ENCODE peak calls at places on chromosomes 12 and 14, in eight cellular contexts. One of them, this sample, is unnamed.
A peak's percentile ranks its signal among the peaks of the same experiment; 100 is the strongest.

GRCh38 chr12:98060421-98060820 is 455.0 kb upstream of the TMPO start:
- DNase-seq in type B pancreatic cell: no peak
- DNase-seq in CD8-positive, alpha-beta T cell: no peak
- DNase-seq in T-helper 17 cell: no peak
- DNase-seq in AG20443: no peak
- DNase-seq in stimulated activated CD4-positive, alpha-beta T cell treated with anti-CD3 and anti-CD28 coated beads, Interleukin-1b, Interleukin-23, amount 100 ng/mL, for 24 hours: no peak
- DNase-seq in activated CD4-positive, alpha-beta T cell treated with anti-CD3 and anti-CD28 coated beads for 1 hour: no peak
- DNase-seq in NCI-H82: no peak
- DNase-seq in this sample: no peak

GRCh38 chr12:53623526-53623925 is 2.7 kb downstream of the ATF7 start:
- DNase-seq in type B pancreatic cell: no peak
- DNase-seq in CD8-positive, alpha-beta T cell: no peak
- DNase-seq in T-helper 17 cell: no peak
- DNase-seq in AG20443: peak; percentile 52
- DNase-seq in stimulated activated CD4-positive, alpha-beta T cell treated with anti-CD3 and anti-CD28 coated beads, Interleukin-1b, Interleukin-23, amount 100 ng/mL, for 24 hours: no peak
- DNase-seq in activated CD4-positive, alpha-beta T cell treated with anti-CD3 and anti-CD28 coated beads for 1 hour: no peak
- DNase-seq in NCI-H82: no peak
- DNase-seq in this sample: no peak

GRCh38 chr12:25308761-25309160 is 58.0 kb upstream of the KRAS start:
- DNase-seq in type B pancreatic cell: no peak
- DNase-seq in CD8-positive, alpha-beta T cell: no peak
- DNase-seq in T-helper 17 cell: no peak
- DNase-seq in AG20443: no peak
- DNase-seq in stimulated activated CD4-positive, alpha-beta T cell treated with anti-CD3 and anti-CD28 coated beads, Interleukin-1b, Interleukin-23, amount 100 ng/mL, for 24 hours: no peak
- DNase-seq in activated CD4-positive, alpha-beta T cell treated with anti-CD3 and anti-CD28 coated beads for 1 hour: no peak
- DNase-seq in NCI-H82: no peak
- DNase-seq in this sample: no peak

GRCh38 chr12:41293011-41293410 is 104.9 kb downstream of the PDZRN4 start:
- DNase-seq in type B pancreatic cell: no peak
- DNase-seq in CD8-positive, alpha-beta T cell: no peak
- DNase-seq in T-helper 17 cell: no peak
- DNase-seq in AG20443: no peak
- DNase-seq in stimulated activated CD4-positive, alpha-beta T cell treated with anti-CD3 and anti-CD28 coated beads, Interleukin-1b, Interleukin-23, amount 100 ng/mL, for 24 hours: no peak
- DNase-seq in activated CD4-positive, alpha-beta T cell treated with anti-CD3 and anti-CD28 coated beads for 1 hour: no peak
- DNase-seq in NCI-H82: no peak
- DNase-seq in this sample: no peak

GRCh38 chr14:21612324-21612723 is 22.4 kb downstream of the OR10G2 start:
- DNase-seq in type B pancreatic cell: no peak
- DNase-seq in CD8-positive, alpha-beta T cell: no peak
- DNase-seq in T-helper 17 cell: no peak
- DNase-seq in AG20443: no peak
- DNase-seq in stimulated activated CD4-positive, alpha-beta T cell treated with anti-CD3 and anti-CD28 coated beads, Interleukin-1b, Interleukin-23, amount 100 ng/mL, for 24 hours: no peak
- DNase-seq in activated CD4-positive, alpha-beta T cell treated with anti-CD3 and anti-CD28 coated beads for 1 hour: no peak
- DNase-seq in NCI-H82: no peak
- DNase-seq in this sample: peak; percentile 22

GRCh38 chr14:45868377-45868776 is 615.4 kb upstream of the MIS18BP1 start:
- DNase-seq in type B pancreatic cell: no peak
- DNase-seq in CD8-positive, alpha-beta T cell: no peak
- DNase-seq in T-helper 17 cell: no peak
- DNase-seq in AG20443: no peak
- DNase-seq in stimulated activated CD4-positive, alpha-beta T cell treated with anti-CD3 and anti-CD28 coated beads, Interleukin-1b, Interleukin-23, amount 100 ng/mL, for 24 hours: no peak
- DNase-seq in activated CD4-positive, alpha-beta T cell treated with anti-CD3 and anti-CD28 coated beads for 1 hour: no peak
- DNase-seq in NCI-H82: no peak
- DNase-seq in this sample: no peak

GRCh38 chr14:32202468-32202865 is 602 bp downstream of the RNU6-8 start:
- DNase-seq in type B pancreatic cell: no peak
- DNase-seq in CD8-positive, alpha-beta T cell: no peak
- DNase-seq in T-helper 17 cell: no peak
- DNase-seq in AG20443: no peak
- DNase-seq in stimulated activated CD4-positive, alpha-beta T cell treated with anti-CD3 and anti-CD28 coated beads, Interleukin-1b, Interleukin-23, amount 100 ng/mL, for 24 hours: no peak
- DNase-seq in activated CD4-positive, alpha-beta T cell treated with anti-CD3 and anti-CD28 coated beads for 1 hour: no peak
- DNase-seq in NCI-H82: peak; percentile 76
- DNase-seq in this sample: no peak

GRCh38 chr12:6822461-6823135 is 977 bp downstream of the GPR162 start:
- DNase-seq in type B pancreatic cell: no peak
- DNase-seq in CD8-positive, alpha-beta T cell: no peak
- DNase-seq in T-helper 17 cell: no peak
- DNase-seq in AG20443: no peak
- DNase-seq in stimulated activated CD4-positive, alpha-beta T cell treated with anti-CD3 and anti-CD28 coated beads, Interleukin-1b, Interleukin-23, amount 100 ng/mL, for 24 hours: no peak
- DNase-seq in activated CD4-positive, alpha-beta T cell treated with anti-CD3 and anti-CD28 coated beads for 1 hour: no peak
- DNase-seq in NCI-H82: no peak
- DNase-seq in this sample: no peak

GRCh38 chr12:46547421-46548340 is 175.1 kb upstream of the SLC38A2 start:
- DNase-seq in type B pancreatic cell: no peak
- DNase-seq in CD8-positive, alpha-beta T cell: no peak
- DNase-seq in T-helper 17 cell: no peak
- DNase-seq in AG20443: no peak
- DNase-seq in stimulated activated CD4-positive, alpha-beta T cell treated with anti-CD3 and anti-CD28 coated beads, Interleukin-1b, Interleukin-23, amount 100 ng/mL, for 24 hours: no peak
- DNase-seq in activated CD4-positive, alpha-beta T cell treated with anti-CD3 and anti-CD28 coated beads for 1 hour: no peak
- DNase-seq in NCI-H82: no peak
- DNase-seq in this sample: no peak

GRCh38 chr12:59657266-59657665 is 61.4 kb downstream of the SLC16A7 start:
- DNase-seq in type B pancreatic cell: no peak
- DNase-seq in CD8-positive, alpha-beta T cell: no peak
- DNase-seq in T-helper 17 cell: no peak
- DNase-seq in AG20443: no peak
- DNase-seq in stimulated activated CD4-positive, alpha-beta T cell treated with anti-CD3 and anti-CD28 coated beads, Interleukin-1b, Interleukin-23, amount 100 ng/mL, for 24 hours: no peak
- DNase-seq in activated CD4-positive, alpha-beta T cell treated with anti-CD3 and anti-CD28 coated beads for 1 hour: no peak
- DNase-seq in NCI-H82: no peak
- DNase-seq in this sample: no peak

GRCh38 chr14:105617201-105617777 is 90.9 kb downstream of the TMEM121 start:
- DNase-seq in type B pancreatic cell: no peak
- DNase-seq in CD8-positive, alpha-beta T cell: no peak
- DNase-seq in T-helper 17 cell: no peak
- DNase-seq in AG20443: no peak
- DNase-seq in stimulated activated CD4-positive, alpha-beta T cell treated with anti-CD3 and anti-CD28 coated beads, Interleukin-1b, Interleukin-23, amount 100 ng/mL, for 24 hours: no peak
- DNase-seq in activated CD4-positive, alpha-beta T cell treated with anti-CD3 and anti-CD28 coated beads for 1 hour: no peak
- DNase-seq in NCI-H82: no peak
- DNase-seq in this sample: peak; percentile 25

GRCh38 chr14:92490239-92490959 is 23.2 kb upstream of the RIN3 start:
- DNase-seq in type B pancreatic cell: no peak
- DNase-seq in CD8-positive, alpha-beta T cell: no peak
- DNase-seq in T-helper 17 cell: no peak
- DNase-seq in AG20443: no peak
- DNase-seq in stimulated activated CD4-positive, alpha-beta T cell treated with anti-CD3 and anti-CD28 coated beads, Interleukin-1b, Interleukin-23, amount 100 ng/mL, for 24 hours: no peak
- DNase-seq in activated CD4-positive, alpha-beta T cell treated with anti-CD3 and anti-CD28 coated beads for 1 hour: no peak
- DNase-seq in NCI-H82: no peak
- DNase-seq in this sample: no peak

GRCh38 chr12:33026791-33027190 is 130.2 kb upstream of the PKP2 start:
- DNase-seq in type B pancreatic cell: no peak
- DNase-seq in CD8-positive, alpha-beta T cell: no peak
- DNase-seq in T-helper 17 cell: no peak
- DNase-seq in AG20443: no peak
- DNase-seq in stimulated activated CD4-positive, alpha-beta T cell treated with anti-CD3 and anti-CD28 coated beads, Interleukin-1b, Interleukin-23, amount 100 ng/mL, for 24 hours: no peak
- DNase-seq in activated CD4-positive, alpha-beta T cell treated with anti-CD3 and anti-CD28 coated beads for 1 hour: no peak
- DNase-seq in NCI-H82: no peak
- DNase-seq in this sample: no peak

GRCh38 chr12:44542716-44543115 is 333.4 kb downstream of the NELL2 start:
- DNase-seq in type B pancreatic cell: no peak
- DNase-seq in CD8-positive, alpha-beta T cell: no peak
- DNase-seq in T-helper 17 cell: no peak
- DNase-seq in AG20443: no peak
- DNase-seq in stimulated activated CD4-positive, alpha-beta T cell treated with anti-CD3 and anti-CD28 coated beads, Interleukin-1b, Interleukin-23, amount 100 ng/mL, for 24 hours: no peak
- DNase-seq in activated CD4-positive, alpha-beta T cell treated with anti-CD3 and anti-CD28 coated beads for 1 hour: no peak
- DNase-seq in NCI-H82: no peak
- DNase-seq in this sample: no peak